ENCODE peak calls at places on chromosomes 7 and 10, in eight cellular contexts. T is transverse colon, L is astrocyte, R is Panc1, Q is fibroblast of lung, F is hepatocyte, I is PC-3, A is mammary epithelial cell. C is an unnamed sample.

GRCh38 chr10:107614939-107615665 is 450.6 kb upstream of the SORCS1 start:
- DNase-seq in T (no peak), Q (peak; percentile 63), L (peak; percentile 49), F (no peak), I (peak; percentile 64), R (no peak), A (peak; percentile 71), C (no peak)

GRCh38 chr10:22022257-22023051 is 18.9 kb upstream of the DNAJC1 start:
- DNase-seq in R (no peak), A (no peak), I (no peak), L (no peak), T (peak; percentile 20), Q (peak; percentile 88), F (peak; percentile 54), C (no peak)

GRCh38 chr7:152176797-152177196 is 151.3 kb downstream of the GALNT11 start:
- DNase-seq in A (no peak), L (no peak), T (no peak), I (no peak), R (no peak), F (no peak), Q (no peak), C (no peak)

GRCh38 chr7:69657331-69657730 is 59.1 kb downstream of the AUTS2 start:
- DNase-seq in A (no peak), I (no peak), L (no peak), F (no peak), Q (no peak), R (no peak), T (no peak), C (no peak)

GRCh38 chr10:7069706-7070105 is 341.1 kb downstream of the SFMBT2 start:
- DNase-seq in R (no peak), L (no peak), Q (no peak), F (no peak), A (no peak), I (no peak), T (no peak), C (no peak)

GRCh38 chr10:87782721-87783120 is 35.3 kb downstream of the ATAD1 start:
- DNase-seq in F (no peak), I (no peak), R (no peak), L (no peak), A (no peak), T (no peak), Q (no peak), C (no peak)

GRCh38 chr10:50624866-50625491 is 1.2 kb upstream of the SGMS1 start:
- DNase-seq in I (peak; percentile 93), Q (peak; percentile 67), R (no peak), F (peak; percentile 92), T (peak; percentile 70), L (peak; percentile 53), A (peak; percentile 58), C (peak; percentile 64)

GRCh38 chr7:151315038-151315655 is 26.5 kb upstream of the NUB1 start:
- DNase-seq in R (peak; percentile 50), A (peak; percentile 40), L (peak; percentile 14), I (peak; percentile 82), F (peak; percentile 85), Q (peak; percentile 78), T (peak; percentile 72), C (peak; percentile 72)

GRCh38 chr7:106858618-106859532 is 6.2 kb upstream of the PIK3CG start:
- DNase-seq in L (no peak), Q (no peak), I (no peak), T (peak; percentile 31), R (no peak), F (peak; percentile 80), A (peak; percentile 27), C (peak; percentile 62)

GRCh38 chr10:16141499-16141898 is 281.2 kb upstream of the MINDY3 start:
- DNase-seq in Q (no peak), A (no peak), I (no peak), F (no peak), R (no peak), L (no peak), T (no peak), C (no peak)

GRCh38 chr10:124678566-124679240 is 65.5 kb downstream of the FAM53B start:
- DNase-seq in I (no peak), F (no peak), A (no peak), R (no peak), L (no peak), T (no peak), Q (no peak), C (peak; percentile 30)

GRCh38 chr7:25361388-25361787 is 133.1 kb upstream of the NPVF start:
- DNase-seq in I (no peak), F (no peak), Q (no peak), R (no peak), L (no peak), A (no peak), T (no peak), C (no peak)

GRCh38 chr7:137619181-137619580 is 227.6 kb downstream of the DGKI start:
- DNase-seq in A (no peak), Q (no peak), T (no peak), L (no peak), I (no peak), R (no peak), F (no peak), C (no peak)

GRCh38 chr7:128788446-128789412 is 3.0 kb upstream of the CCDC136 start:
- DNase-seq in T (no peak), Q (no peak), R (no peak), A (no peak), I (no peak), L (no peak), F (no peak), C (no peak)

GRCh38 chr10:97475936-97476594 is 22.2 kb downstream of the MMS19 start:
- DNase-seq in L (peak; percentile 86), Q (peak; percentile 66), T (no peak), I (no peak), A (peak; percentile 41), F (no peak), R (no peak), C (no peak)

DNA sequence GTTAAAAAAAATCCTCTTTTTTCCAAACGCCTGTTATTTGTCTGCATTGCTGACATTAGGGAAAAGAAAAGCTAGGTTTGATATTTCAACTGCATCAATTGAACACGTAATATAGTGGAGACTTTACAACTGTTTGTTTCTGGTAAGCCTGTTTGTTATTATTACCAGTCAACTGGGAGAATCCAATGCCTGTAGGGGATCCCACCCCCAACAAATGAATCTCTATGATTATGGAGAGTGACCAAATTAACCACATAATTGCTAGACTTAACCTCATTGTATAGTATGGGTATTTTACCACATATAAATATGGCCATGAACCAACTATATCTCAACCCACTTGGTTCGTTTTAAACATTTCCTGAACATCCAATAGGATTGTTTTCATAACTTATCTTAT is 216.1 kb downstream of the TWIST1 start:
- DNase-seq in Q (no peak), A (no peak), F (no peak), R (no peak), L (no peak), I (no peak), T (no peak), C (no peak)
- H3K9me3 ChIP-seq in Q (no peaks in the 10 kb centered on the region), A (no peaks in the 10 kb centered on the region), F (no peaks in the 10 kb centered on the region), R (no peaks in the 10 kb centered on the region), L (no peaks in the 10 kb centered on the region), I (no peaks in the 10 kb centered on the region), T (no peaks in the 10 kb centered on the region), C (no peaks in the 10 kb centered on the region)

DNA sequence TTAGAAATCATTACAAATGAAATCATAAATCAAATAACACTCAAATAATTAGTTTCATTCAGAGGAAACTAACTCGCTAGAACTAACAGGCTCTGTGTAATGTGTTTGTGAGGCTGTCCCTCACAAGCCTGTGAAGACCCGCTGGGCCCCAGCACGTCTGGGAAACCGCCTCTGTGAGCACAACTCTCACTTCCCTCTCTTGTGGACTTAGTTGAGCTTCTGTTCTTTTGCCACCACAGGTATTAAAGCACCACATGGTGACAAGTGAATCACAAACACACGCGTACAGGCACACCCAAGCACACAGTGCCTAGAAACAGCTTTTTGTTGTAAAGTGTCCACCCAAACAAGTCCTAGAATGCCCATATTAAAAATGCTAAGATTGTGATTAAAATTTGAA is 51.0 kb downstream of the ZNF777 start:
- DNase-seq in R (no peak), I (no peak), A (no peak), T (no peak), L (no peak), Q (no peak), F (no peak), C (no peak)
- TF ChIP-seq CTCF in R (no peak), I (no peak), A (no peak), T (no peak), L (no peak), Q (no peak), F (no peak), C (no peak)

DNA sequence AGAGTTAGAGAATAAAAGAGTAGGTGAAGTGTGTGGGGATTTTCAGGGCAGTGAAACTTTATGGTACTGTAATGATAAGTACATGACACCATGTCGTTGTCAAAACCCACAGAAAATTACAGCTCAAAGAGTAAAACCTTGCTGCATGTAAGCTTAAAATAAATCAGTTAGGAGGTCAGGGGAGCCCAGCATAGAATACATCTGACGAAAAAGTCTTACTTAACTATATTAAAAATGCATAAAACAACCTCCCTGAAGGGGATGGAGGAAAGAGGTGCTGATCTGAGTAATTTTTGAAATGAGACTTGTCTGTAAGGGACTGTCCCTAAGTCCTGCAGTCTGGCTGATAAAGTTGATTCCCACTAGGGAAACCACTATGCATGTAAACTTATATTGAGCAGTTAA is 49.8 kb upstream of the AKR1E2 start:
- DNase-seq in F (no peak), L (no peak), I (no peak), A (no peak), R (no peak), Q (no peak), T (no peak), C (no peak)
- H3K4me1 ChIP-seq in F (peaks cover 2% of the 10 kb centered on the region), L (peaks cover 15% of the 10 kb centered on the region), I (peaks cover 29% of the 10 kb centered on the region), A (peaks cover 36% of the 10 kb centered on the region), R (peaks cover 2% of the 10 kb centered on the region), Q (peaks cover 13% of the 10 kb centered on the region), T (no peaks in the 10 kb centered on the region), C (peaks cover 1% of the 10 kb centered on the region)

DNA sequence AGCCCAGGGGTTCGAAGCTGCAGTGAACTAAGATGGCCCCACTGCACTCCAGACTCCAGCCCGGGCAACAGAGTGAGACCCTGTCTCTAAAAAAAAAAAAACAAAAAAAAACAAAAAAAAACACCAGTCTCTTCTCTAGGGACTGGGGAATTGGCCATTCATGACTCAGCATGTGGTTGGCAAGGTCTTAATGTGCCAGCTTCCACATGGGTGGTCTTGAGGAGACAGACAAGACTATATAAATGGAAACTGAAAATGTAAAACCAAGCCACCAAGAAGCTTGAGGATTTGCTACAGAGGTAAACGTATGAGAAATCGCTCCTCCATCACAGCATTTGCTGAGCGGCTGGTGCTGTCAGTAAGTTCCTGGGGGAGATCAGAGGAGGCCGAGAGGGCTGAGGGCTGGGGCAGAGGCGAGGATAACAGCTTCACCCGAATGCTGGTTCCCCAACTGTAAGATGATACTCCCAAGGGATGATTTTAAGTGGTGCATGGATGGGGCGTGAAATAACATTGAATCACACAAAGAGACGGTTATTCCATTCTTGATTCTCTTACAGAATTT is 128.7 kb downstream of the C10orf105 start:
- DNase-seq in R (no peak), I (no peak), Q (no peak), T (no peak), A (no peak), L (no peak), F (no peak), C (no peak)
- H3K9me3 ChIP-seq in R (no peaks in the 10 kb centered on the region), I (no peaks in the 10 kb centered on the region), Q (no peaks in the 10 kb centered on the region), T (no peaks in the 10 kb centered on the region), A (no peaks in the 10 kb centered on the region), L (no peaks in the 10 kb centered on the region), F (no peaks in the 10 kb centered on the region), C (no peaks in the 10 kb centered on the region)

GRCh38 chr10:12710594-12711343 is 290.7 kb downstream of the CCDC3 start:
- DNase-seq in F (peak; percentile 88), A (peak; percentile 65), T (peak; percentile 83), I (peak; percentile 63), L (peak; percentile 56), Q (peak; percentile 91), R (no peak), C (peak; percentile 83)
- TF ChIP-seq CTCF in F (peak; percentile 93), A (peak; percentile 99), T (peak; percentile 90), I (peak; percentile 76), L (peak; percentile 97), Q (peak; percentile 99), R (peak; percentile 92), C (peak; percentile 70)